ENCODE peak calls at places on chromosomes 13 and 19, in six cellular contexts. Q, V, W, Z, U and F are unnamed samples.
A peak's percentile ranks its signal among the peaks of the same experiment; 100 is the strongest.

GRCh38 chr13:112531263-112531794 is 56.6 kb downstream of the TUBGCP3 start:
- DNase-seq in U (no peak), W (no peak), V (no peak), Q (no peak), Z (no peak), F (no peak)

GRCh38 chr19:5632657-5633056 is 9.8 kb downstream of the SAFB start:
- DNase-seq in Q (no peak), W (no peak), U (no peak), V (no peak), Z (no peak), F (no peak)

GRCh38 chr13:100941377-100941776 is 266.8 kb upstream of the TMTC4 start:
- DNase-seq in Z (no peak), U (no peak), V (no peak), Q (no peak), W (no peak), F (no peak)

GRCh38 chr13:40189885-40190655 is 476.4 kb downstream of the FOXO1 start:
- DNase-seq in Z (no peak), V (peak; percentile 67), Q (no peak), U (no peak), W (no peak), F (peak; percentile 88)

GRCh38 chr13:111639994-111640393 is 319.6 kb downstream of the TEX29 start:
- DNase-seq in U (no peak), Q (no peak), V (no peak), Z (no peak), W (no peak), F (no peak)

GRCh38 chr13:26847281-26847680 is 86.7 kb upstream of the GPR12 start:
- DNase-seq in W (no peak), U (no peak), Z (no peak), V (no peak), Q (no peak), F (no peak)

GRCh38 chr19:30671622-30672051 is 299.5 kb downstream of the ZNF536 start:
- DNase-seq in W (no peak), Z (no peak), V (no peak), Q (no peak), U (no peak), F (no peak)

GRCh38 chr19:42396542-42397314 is 6.6 kb upstream of the CNFN start:
- DNase-seq in V (peak; percentile 92), Q (peak; percentile 87), Z (peak; percentile 98), W (peak; percentile 87), U (peak; percentile 99), F (peak; percentile 96)

GRCh38 chr13:102799544-102800144 is 725 bp downstream of the BIVM start:
- DNase-seq in Z (no peak), V (peak; percentile 58), Q (no peak), W (no peak), U (no peak), F (no peak)

GRCh38 chr19:18456974-18457373 is 19.0 kb upstream of the ISYNA1 start:
- DNase-seq in U (no peak), W (no peak), Q (no peak), Z (no peak), V (no peak), F (no peak)

GRCh38 chr19:20039203-20039723 is at the start of gene ZNF682:
- DNase-seq in Z (peak; percentile 82), U (peak; percentile 96), V (peak; percentile 81), Q (peak; percentile 95), W (peak; percentile 92), F (peak; percentile 88)

GRCh38 chr19:38970664-38971532 is 4.6 kb downstream of the FBXO17 start:
- DNase-seq in Q (no peak), Z (no peak), V (no peak), W (no peak), U (no peak), F (no peak)

DNA sequence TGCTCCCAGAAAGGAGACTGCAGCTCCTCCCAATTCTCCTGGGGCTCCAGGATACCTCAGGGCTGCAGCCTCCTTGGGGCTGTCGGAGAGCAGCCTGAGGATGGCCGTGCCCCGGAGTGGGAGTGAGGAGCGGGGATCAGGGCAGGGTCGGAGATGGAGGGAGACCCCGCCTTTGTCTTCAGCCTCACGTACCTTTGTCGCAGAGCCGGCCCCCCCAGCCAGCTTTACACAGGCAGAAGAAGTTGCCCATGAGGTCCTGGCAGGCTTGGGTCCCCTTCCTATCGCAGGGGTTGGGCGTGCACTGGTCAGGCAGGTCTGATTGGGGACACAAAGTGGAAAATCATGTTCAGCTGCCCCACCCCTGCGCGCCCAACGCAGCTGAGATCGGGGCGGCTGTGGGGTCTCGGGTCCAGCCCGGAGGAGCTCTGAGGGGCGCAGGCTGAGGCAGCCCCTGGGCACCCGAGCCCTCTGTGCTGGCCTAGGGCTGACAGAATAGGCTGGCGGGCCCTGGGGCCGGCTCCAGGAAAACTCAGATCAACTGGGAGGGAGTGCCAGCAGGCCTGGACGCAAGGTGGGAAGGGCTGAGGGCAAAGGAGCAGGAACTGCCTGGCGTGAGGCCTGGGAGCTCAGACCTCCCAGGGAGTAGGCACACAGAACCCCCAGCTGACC is 24.2 kb downstream of the GAS6 start:
- DNase-seq in W (no peak), Q (no peak), Z (no peak), V (no peak), U (peak; percentile 76), F (no peak)
- H3K27ac ChIP-seq in W (no peak overlapping the region), Q (peak overlapping the region; percentile 41), Z (peak overlapping the region; percentile 65), V (peak overlapping the region; percentile 64), U (peak overlapping the region; percentile 58), F (peak overlapping the region; percentile 67)

GRCh38 chr19:7126132-7126531 is 56.6 kb downstream of the ZNF557 start:
- DNase-seq in W (no peak), Z (no peak), V (no peak), U (no peak), Q (no peak), F (no peak)
- H3K27ac ChIP-seq in W (no peak overlapping the region), Z (no peak overlapping the region), V (no peak overlapping the region), U (no peak overlapping the region), Q (no peak overlapping the region), F (no peak overlapping the region)

GRCh38 chr19:45958320-45958719 is 15.3 kb downstream of the NOVA2 start:
- DNase-seq in W (no peak), U (no peak), Q (no peak), Z (no peak), V (no peak), F (no peak)
- H3K27ac ChIP-seq in W (no peak overlapping the region), U (no peak overlapping the region), Q (no peak overlapping the region), Z (no peak overlapping the region), V (no peak overlapping the region), F (no peak overlapping the region)

GRCh38 chr19:50854636-50855410 is at the start of gene KLK3:
- DNase-seq in W (no peak), Q (no peak), U (no peak), Z (no peak), V (no peak), F (no peak)

GRCh38 chr19:50858896-50859295 is 4.2 kb downstream of the KLK3 start:
- DNase-seq in Q (no peak), W (no peak), Z (no peak), U (peak; percentile 71), V (no peak), F (no peak)

GRCh38 chr19:50861025-50861424 is 6.3 kb downstream of the KLK3 start:
- DNase-seq in Z (no peak), W (no peak), U (no peak), V (no peak), Q (no peak), F (no peak)

GRCh38 chr19:50859849-50860248 is 5.1 kb downstream of the KLK3 start:
- DNase-seq in W (no peak), U (no peak), V (no peak), Z (no peak), Q (no peak), F (no peak)

DNA sequence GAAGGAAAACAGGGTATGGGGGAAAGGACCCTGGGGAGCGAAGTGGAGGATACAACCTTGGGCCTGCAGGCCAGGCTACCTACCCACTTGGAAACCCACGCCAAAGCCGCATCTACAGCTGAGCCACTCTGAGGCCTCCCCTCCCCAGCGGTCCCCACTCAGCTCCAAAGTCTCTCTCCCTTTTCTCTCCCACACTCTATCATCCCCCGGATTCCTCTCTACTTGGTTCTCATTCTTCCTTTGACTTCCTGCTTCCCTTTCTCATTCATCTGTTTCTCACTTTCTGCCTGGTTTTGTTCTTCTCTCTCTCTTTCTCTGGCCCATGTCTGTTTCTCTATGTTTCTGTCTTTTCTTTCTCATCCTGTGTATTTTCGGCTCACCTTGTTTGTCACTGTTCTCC is 2.7 kb downstream of the KLK3 start:
- DNase-seq in Z (no peak), W (no peak), V (no peak), U (no peak), Q (no peak), F (no peak)
- H3K27ac ChIP-seq in Z (no peak overlapping the region), W (no peak overlapping the region), V (no peak overlapping the region), U (no peak overlapping the region), Q (no peak overlapping the region), F (no peak overlapping the region)

DNA sequence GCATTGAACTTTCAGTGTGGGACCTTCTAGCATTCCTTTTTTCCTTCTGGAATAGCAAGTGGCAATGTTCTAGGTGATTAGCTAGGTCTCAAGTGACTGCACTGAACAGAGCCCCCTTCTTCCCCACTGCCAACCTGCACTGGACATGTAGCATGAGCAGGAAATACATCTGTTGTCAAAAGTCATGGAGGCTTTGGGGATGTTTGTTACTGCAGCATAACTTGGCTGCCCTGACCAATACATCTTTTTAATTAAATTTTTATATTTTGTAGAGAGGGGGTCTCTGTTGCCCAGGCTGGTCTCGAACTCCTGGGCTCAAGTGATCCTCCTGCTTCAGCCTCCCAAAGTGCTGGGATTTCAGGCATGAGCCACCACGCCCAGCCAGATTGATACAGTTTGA is 163.6 kb downstream of the CACNA1A start:
- DNase-seq in Z (no peak), W (no peak), U (no peak), Q (no peak), V (no peak), F (no peak)
- H3K27ac ChIP-seq in Z (no peak overlapping the region), W (no peak overlapping the region), U (no peak overlapping the region), Q (no peak overlapping the region), V (no peak overlapping the region), F (no peak overlapping the region)

GRCh38 chr19:34317311-34317927 is 47.6 kb upstream of the GPI start:
- DNase-seq in Q (no peak), V (no peak), U (peak; percentile 42), W (peak; percentile 17), Z (no peak), F (peak; percentile 10)
- H3K27ac ChIP-seq in Q (no peak overlapping the region), V (peak overlapping the region; percentile 19), U (peak overlapping the region; percentile 0), W (no peak overlapping the region), Z (no peak overlapping the region), F (peak overlapping the region; percentile 49)

DNA sequence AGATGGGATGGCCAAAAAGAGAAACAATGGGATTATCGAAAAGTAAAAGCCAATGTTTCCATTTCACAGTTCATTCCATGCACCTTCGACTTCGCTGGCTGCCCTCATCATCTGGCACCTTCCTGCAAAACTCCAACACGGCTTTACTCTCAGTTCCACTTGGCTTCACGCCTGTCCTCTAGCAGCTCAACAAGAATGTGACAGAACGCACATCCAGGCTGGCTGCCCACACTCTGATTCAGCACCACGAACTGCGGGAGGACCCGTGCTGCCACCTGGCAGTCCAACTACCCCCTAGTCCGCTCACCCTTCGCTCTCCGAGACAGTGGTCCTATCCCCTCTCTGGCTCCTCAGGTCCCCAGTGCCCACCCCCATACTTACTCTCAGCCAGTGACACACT is 11.7 kb downstream of the ATP7B start:
- DNase-seq in U (no peak), V (no peak), Q (no peak), W (no peak), Z (no peak), F (no peak)
- H3K27ac ChIP-seq in U (no peak overlapping the region), V (no peak overlapping the region), Q (no peak overlapping the region), W (no peak overlapping the region), Z (no peak overlapping the region), F (no peak overlapping the region)

GRCh38 chr19:12163841-12164240 is 945 bp downstream of the ZNF136 start:
- DNase-seq in U (no peak), Q (no peak), V (no peak), W (no peak), Z (no peak), F (no peak)
- H3K27ac ChIP-seq in U (peak overlapping the region; percentile 95), Q (peak overlapping the region; percentile 95), V (no peak overlapping the region), W (peak overlapping the region; percentile 97), Z (peak overlapping the region; percentile 47), F (no peak overlapping the region)